ENCODE peak calls at places on chromosomes 11 and 22, in ten cellular contexts. One of them, this sample, is unnamed.

GRCh38 chr11:98701541-98701940 is 319.2 kb upstream of the CNTN5 start:
- DNase-seq in heart left ventricle: no peak
- DNase-seq in astrocyte: no peak
- DNase-seq in ascending aorta: no peak
- DNase-seq in foreskin keratinocyte: no peak
- DNase-seq in colonic mucosa: no peak
- DNase-seq in upper lobe of right lung: no peak
- DNase-seq in left lung: no peak
- DNase-seq in hepatocyte: no peak
- DNase-seq in psoas muscle: no peak
- DNase-seq in this sample: no peak

GRCh38 chr22:21100149-21101032 is 54.6 kb downstream of the LRRC74B start:
- DNase-seq in upper lobe of right lung: no peak
- DNase-seq in psoas muscle: no peak
- DNase-seq in hepatocyte: no peak
- DNase-seq in heart left ventricle: no peak
- DNase-seq in left lung: no peak
- DNase-seq in astrocyte: no peak
- DNase-seq in foreskin keratinocyte: no peak
- DNase-seq in ascending aorta: no peak
- DNase-seq in colonic mucosa: no peak
- DNase-seq in this sample: no peak

GRCh38 chr11:35583843-35584242 is 34.4 kb upstream of the FJX1 start:
- DNase-seq in ascending aorta: no peak
- DNase-seq in astrocyte: no peak
- DNase-seq in upper lobe of right lung: no peak
- DNase-seq in foreskin keratinocyte: no peak
- DNase-seq in left lung: no peak
- DNase-seq in colonic mucosa: no peak
- DNase-seq in heart left ventricle: no peak
- DNase-seq in psoas muscle: no peak
- DNase-seq in hepatocyte: no peak
- DNase-seq in this sample: no peak

GRCh38 chr11:103055174-103055890 is 36.6 kb downstream of the DCUN1D5 start:
- DNase-seq in left lung: no peak
- DNase-seq in astrocyte: peak
- DNase-seq in upper lobe of right lung: no peak
- DNase-seq in psoas muscle: no peak
- DNase-seq in hepatocyte: peak
- DNase-seq in ascending aorta: no peak
- DNase-seq in colonic mucosa: no peak
- DNase-seq in foreskin keratinocyte: no peak
- DNase-seq in heart left ventricle: no peak
- DNase-seq in this sample: peak

GRCh38 chr22:43881091-43882061 is 10.4 kb downstream of the PNPLA5 start:
- DNase-seq in psoas muscle: no peak
- DNase-seq in heart left ventricle: no peak
- DNase-seq in colonic mucosa: no peak
- DNase-seq in hepatocyte: no peak
- DNase-seq in foreskin keratinocyte: no peak
- DNase-seq in left lung: no peak
- DNase-seq in upper lobe of right lung: peak
- DNase-seq in ascending aorta: no peak
- DNase-seq in astrocyte: no peak
- DNase-seq in this sample: no peak

GRCh38 chr11:77379253-77379652 is 77.8 kb upstream of the GDPD4 start:
- DNase-seq in left lung: no peak
- DNase-seq in foreskin keratinocyte: no peak
- DNase-seq in hepatocyte: no peak
- DNase-seq in ascending aorta: no peak
- DNase-seq in upper lobe of right lung: no peak
- DNase-seq in astrocyte: peak
- DNase-seq in colonic mucosa: no peak
- DNase-seq in heart left ventricle: no peak
- DNase-seq in psoas muscle: no peak
- DNase-seq in this sample: no peak

GRCh38 chr22:19448076-19448607 is 631 bp upstream of the C22orf39 start:
- DNase-seq in ascending aorta: no peak
- DNase-seq in astrocyte: peak
- DNase-seq in foreskin keratinocyte: no peak
- DNase-seq in hepatocyte: peak
- DNase-seq in upper lobe of right lung: no peak
- DNase-seq in colonic mucosa: peak
- DNase-seq in psoas muscle: no peak
- DNase-seq in heart left ventricle: no peak
- DNase-seq in left lung: no peak
- DNase-seq in this sample: peak

GRCh38 chr22:49023161-49023878 is 804.4 kb downstream of the BRD1 start:
- DNase-seq in astrocyte: no peak
- DNase-seq in upper lobe of right lung: peak
- DNase-seq in psoas muscle: no peak
- DNase-seq in colonic mucosa: no peak
- DNase-seq in hepatocyte: no peak
- DNase-seq in ascending aorta: no peak
- DNase-seq in heart left ventricle: no peak
- DNase-seq in left lung: peak
- DNase-seq in foreskin keratinocyte: no peak
- DNase-seq in this sample: no peak

GRCh38 chr11:68276864-68277263 is 5.1 kb upstream of the C11orf24 start:
- DNase-seq in colonic mucosa: no peak
- DNase-seq in psoas muscle: no peak
- DNase-seq in hepatocyte: no peak
- DNase-seq in left lung: no peak
- DNase-seq in astrocyte: no peak
- DNase-seq in upper lobe of right lung: no peak
- DNase-seq in foreskin keratinocyte: no peak
- DNase-seq in ascending aorta: no peak
- DNase-seq in heart left ventricle: no peak
- DNase-seq in this sample: no peak

DNA sequence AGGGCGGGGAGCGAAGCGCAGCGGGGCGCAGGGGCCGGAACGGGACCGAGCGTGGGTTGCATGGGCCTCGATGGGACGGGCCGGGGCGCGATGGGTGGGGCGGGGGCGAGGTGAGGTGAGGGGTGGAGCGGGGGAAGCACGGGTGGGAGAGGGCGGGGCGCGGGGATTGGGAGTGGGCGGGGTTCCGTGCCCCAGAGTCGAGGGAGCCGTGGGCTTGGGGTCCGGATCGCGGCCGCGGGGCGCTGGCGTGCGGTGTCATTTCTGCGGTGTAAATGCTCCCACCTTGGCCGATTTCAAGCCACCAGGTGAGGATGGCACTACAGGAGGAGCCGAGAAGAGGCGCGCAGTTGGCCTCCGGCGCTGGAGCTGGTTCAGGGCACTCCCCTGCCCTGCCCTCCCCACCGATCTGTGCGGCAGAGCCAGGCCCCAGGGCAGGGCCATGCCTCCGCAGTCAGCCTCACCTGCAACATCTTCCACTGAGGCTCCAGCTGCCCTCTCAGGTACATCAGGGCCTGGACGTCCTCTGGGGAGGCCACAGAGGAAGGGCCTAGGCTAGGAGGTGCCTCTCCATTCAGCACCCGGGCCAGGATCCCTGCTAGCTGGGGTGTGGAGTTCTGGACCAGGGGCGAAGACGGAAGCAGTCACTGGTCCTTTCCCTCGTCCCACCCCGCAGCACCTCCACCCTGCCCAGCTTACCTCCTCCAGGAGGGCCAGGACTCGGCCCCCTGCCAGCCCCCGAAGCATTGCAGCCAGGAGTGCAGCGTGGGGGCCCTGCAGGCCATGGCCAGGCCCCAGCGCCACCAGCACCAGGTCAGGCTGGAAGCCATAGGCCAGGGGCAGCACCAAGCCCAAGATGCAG is 620 bp upstream of the TUBGCP6 start:
- DNase-seq in astrocyte: no peak
- DNase-seq in colonic mucosa: no peak
- DNase-seq in hepatocyte: no peak
- DNase-seq in heart left ventricle: no peak
- DNase-seq in ascending aorta: no peak
- DNase-seq in upper lobe of right lung: no peak
- DNase-seq in foreskin keratinocyte: no peak
- DNase-seq in left lung: no peak
- DNase-seq in psoas muscle: no peak
- DNase-seq in this sample: no peak
- H3K27ac ChIP-seq in astrocyte: peak
- H3K27ac ChIP-seq in colonic mucosa: peak
- H3K27ac ChIP-seq in hepatocyte: peak
- H3K27ac ChIP-seq in heart left ventricle: peak
- H3K27ac ChIP-seq in ascending aorta: peak
- H3K27ac ChIP-seq in upper lobe of right lung: peak
- H3K27ac ChIP-seq in foreskin keratinocyte: peak
- H3K27ac ChIP-seq in left lung: peak
- H3K27ac ChIP-seq in psoas muscle: peak
- H3K27ac ChIP-seq in this sample: peak

DNA sequence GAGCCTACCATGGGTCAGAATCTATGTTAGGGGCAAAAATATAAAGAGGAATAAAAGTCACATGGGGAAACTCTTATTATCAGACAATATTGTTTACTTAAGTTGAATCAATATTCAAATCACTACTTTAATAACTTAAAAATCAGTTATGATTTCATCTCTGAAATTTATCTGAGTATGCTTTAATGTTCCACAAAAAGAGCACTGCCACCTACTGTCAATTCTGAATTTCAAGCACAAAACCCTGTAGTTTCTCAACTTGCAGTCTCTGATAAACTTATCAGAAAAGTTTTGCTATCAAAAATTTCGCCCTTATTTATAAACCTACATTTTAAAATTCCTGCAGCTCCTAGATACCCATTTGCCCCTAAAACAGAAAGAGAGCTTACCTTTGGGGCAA is 47.3 kb downstream of the RDX start:
- DNase-seq in heart left ventricle: no peak
- DNase-seq in upper lobe of right lung: no peak
- DNase-seq in left lung: no peak
- DNase-seq in ascending aorta: no peak
- DNase-seq in foreskin keratinocyte: no peak
- DNase-seq in hepatocyte: no peak
- DNase-seq in psoas muscle: no peak
- DNase-seq in astrocyte: no peak
- DNase-seq in colonic mucosa: no peak
- DNase-seq in this sample: no peak
- TF ChIP-seq CTCF in heart left ventricle: no peak
- TF ChIP-seq CTCF in upper lobe of right lung: peak
- TF ChIP-seq CTCF in left lung: no peak
- TF ChIP-seq CTCF in ascending aorta: no peak
- TF ChIP-seq CTCF in foreskin keratinocyte: peak
- TF ChIP-seq CTCF in hepatocyte: peak
- TF ChIP-seq CTCF in psoas muscle: peak
- TF ChIP-seq CTCF in astrocyte: no peak
- TF ChIP-seq CTCF in colonic mucosa: no peak
- TF ChIP-seq CTCF in this sample: peak

GRCh38 chr11:119519796-119520195 is 96.8 kb upstream of the THY1 start:
- DNase-seq in psoas muscle: no peak
- DNase-seq in left lung: no peak
- DNase-seq in colonic mucosa: no peak
- DNase-seq in upper lobe of right lung: no peak
- DNase-seq in astrocyte: no peak
- DNase-seq in foreskin keratinocyte: no peak
- DNase-seq in hepatocyte: no peak
- DNase-seq in heart left ventricle: no peak
- DNase-seq in ascending aorta: no peak
- DNase-seq in this sample: no peak
- H3K27ac ChIP-seq in psoas muscle: no peak
- H3K27ac ChIP-seq in left lung: no peak
- H3K27ac ChIP-seq in colonic mucosa: no peak
- H3K27ac ChIP-seq in upper lobe of right lung: no peak
- H3K27ac ChIP-seq in astrocyte: no peak
- H3K27ac ChIP-seq in foreskin keratinocyte: no peak
- H3K27ac ChIP-seq in hepatocyte: no peak
- H3K27ac ChIP-seq in heart left ventricle: no peak
- H3K27ac ChIP-seq in ascending aorta: no peak
- H3K27ac ChIP-seq in this sample: no peak

DNA sequence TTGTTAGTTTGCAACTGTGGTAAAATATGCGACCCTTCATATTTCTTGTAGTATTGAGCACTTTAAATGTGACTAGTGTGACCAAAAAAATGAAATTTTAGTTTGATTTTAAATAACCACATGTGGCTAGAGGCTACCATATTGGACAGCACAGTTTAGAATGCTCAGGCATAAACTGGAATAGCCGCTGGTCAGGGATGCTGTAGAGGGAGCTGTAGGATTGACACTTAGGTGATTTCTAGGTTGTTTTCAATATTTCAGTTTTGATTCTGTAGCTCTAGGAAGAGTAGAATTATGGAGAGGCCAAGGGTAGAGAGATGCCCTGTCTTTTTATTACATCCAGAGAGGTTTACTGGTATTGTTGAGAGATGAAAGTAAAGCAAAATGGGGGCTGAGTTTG is 10.8 kb upstream of the VSIG10L2 start:
- DNase-seq in heart left ventricle: no peak
- DNase-seq in psoas muscle: no peak
- DNase-seq in hepatocyte: no peak
- DNase-seq in left lung: no peak
- DNase-seq in upper lobe of right lung: no peak
- DNase-seq in foreskin keratinocyte: no peak
- DNase-seq in astrocyte: no peak
- DNase-seq in ascending aorta: no peak
- DNase-seq in colonic mucosa: no peak
- DNase-seq in this sample: no peak
- TF ChIP-seq CTCF in heart left ventricle: no peak
- TF ChIP-seq CTCF in psoas muscle: no peak
- TF ChIP-seq CTCF in hepatocyte: no peak
- TF ChIP-seq CTCF in left lung: no peak
- TF ChIP-seq CTCF in upper lobe of right lung: no peak
- TF ChIP-seq CTCF in foreskin keratinocyte: peak
- TF ChIP-seq CTCF in astrocyte: no peak
- TF ChIP-seq CTCF in ascending aorta: no peak
- TF ChIP-seq CTCF in colonic mucosa: no peak
- TF ChIP-seq CTCF in this sample: no peak

GRCh38 chr11:44561964-44562734 is 3.3 kb upstream of the CD82 start:
- DNase-seq in upper lobe of right lung: no peak
- DNase-seq in heart left ventricle: no peak
- DNase-seq in ascending aorta: no peak
- DNase-seq in colonic mucosa: no peak
- DNase-seq in psoas muscle: no peak
- DNase-seq in astrocyte: no peak
- DNase-seq in hepatocyte: no peak
- DNase-seq in left lung: no peak
- DNase-seq in foreskin keratinocyte: no peak
- DNase-seq in this sample: no peak
- H3K27ac ChIP-seq in upper lobe of right lung: peak
- H3K27ac ChIP-seq in heart left ventricle: no peak
- H3K27ac ChIP-seq in ascending aorta: no peak
- H3K27ac ChIP-seq in colonic mucosa: no peak
- H3K27ac ChIP-seq in psoas muscle: no peak
- H3K27ac ChIP-seq in astrocyte: no peak
- H3K27ac ChIP-seq in hepatocyte: no peak
- H3K27ac ChIP-seq in left lung: no peak
- H3K27ac ChIP-seq in foreskin keratinocyte: peak
- H3K27ac ChIP-seq in this sample: peak